ENCODE peak calls at places on chromosomes 1 and 21, in five cellular contexts. D, X, P, Y and Z are unnamed samples.

GRCh38 chr1:193919827-193920226 is 733.4 kb upstream of the B3GALT2 start:
- DNase-seq in D (no peak), X (no peak), P (no peak), Y (no peak), Z (no peak)

GRCh38 chr1:46302091-46303037 is 1.1 kb downstream of the LRRC41 start:
- DNase-seq in D (peak), X (peak), P (no peak), Y (peak), Z (no peak)

GRCh38 chr1:50106095-50106761 is 2.5 kb upstream of the ELAVL4 start:
- DNase-seq in D (no peak), X (no peak), P (no peak), Y (peak), Z (no peak)

GRCh38 chr1:117101334-117101733 is 20.2 kb downstream of the TRIM45 start:
- DNase-seq in D (no peak), X (no peak), P (no peak), Y (no peak), Z (no peak)

GRCh38 chr1:53337499-53337898 is 9.6 kb upstream of the LRP8 start:
- DNase-seq in D (no peak), X (no peak), P (no peak), Y (no peak), Z (no peak)

GRCh38 chr1:195733408-195733807 is 874.8 kb downstream of the KCNT2 start:
- DNase-seq in D (no peak), X (no peak), P (no peak), Y (no peak), Z (no peak)

GRCh38 chr1:183164350-183164749 is 21.7 kb upstream of the LAMC2 start:
- DNase-seq in D (no peak), X (peak), P (peak), Y (no peak), Z (no peak)

GRCh38 chr1:208766812-208767211 is 522.6 kb upstream of the PLXNA2 start:
- DNase-seq in D (no peak), X (no peak), P (no peak), Y (no peak), Z (no peak)

GRCh38 chr1:168636200-168636599 is 59.8 kb downstream of the XCL1 start:
- DNase-seq in D (no peak), X (no peak), P (peak), Y (no peak), Z (no peak)

GRCh38 chr1:195740862-195741261 is 867.4 kb downstream of the KCNT2 start:
- DNase-seq in D (no peak), X (no peak), P (no peak), Y (no peak), Z (no peak)

GRCh38 chr21:41918561-41919358 is 35.1 kb downstream of the C2CD2 start:
- DNase-seq in D (no peak), X (no peak), P (no peak), Y (no peak), Z (no peak)

GRCh38 chr1:42761567-42761966 is 5.3 kb downstream of the P3H1 start:
- DNase-seq in D (no peak), X (no peak), P (no peak), Y (no peak), Z (no peak)